ENCODE peak calls at places on chromosome 17, in seven cellular contexts. T, C, Y, M, R, U and Q are unnamed samples.
A peak's percentile ranks its signal among the peaks of the same experiment; 100 is the strongest.

GRCh38 chr17:78343099-78343432 is 16.8 kb downstream of the SOCS3 start:
- DNase-seq in Y (no peak), T (peak; percentile 62), U (peak; percentile 89), M (no peak), R (peak; percentile 81), C (no peak), Q (peak; percentile 74)

GRCh38 chr17:51510940-51511339 is 250.6 kb downstream of the UTP18 start:
- DNase-seq in M (no peak), T (no peak), C (no peak), R (no peak), U (no peak), Y (no peak), Q (no peak)

GRCh38 chr17:10668771-10669170 is 11.7 kb upstream of the MYH3 start:
- DNase-seq in Y (no peak), R (no peak), U (no peak), T (peak; percentile 14), M (no peak), C (no peak), Q (no peak)

GRCh38 chr17:18246880-18247612 is 11.5 kb downstream of the FLII start:
- DNase-seq in T (peak; percentile 90), M (no peak), U (no peak), Y (no peak), C (no peak), R (peak; percentile 93), Q (no peak)

GRCh38 chr17:19384723-19385391 is 2.1 kb downstream of the MFAP4 start:
- DNase-seq in C (no peak), U (peak; percentile 95), T (no peak), R (peak; percentile 97), M (no peak), Y (no peak), Q (no peak)

GRCh38 chr17:3978421-3979275 is 14.4 kb upstream of the ATP2A3 start:
- DNase-seq in U (no peak), C (no peak), T (no peak), R (no peak), M (no peak), Y (no peak), Q (no peak)

GRCh38 chr17:11644265-11645212 is 46.3 kb downstream of the DNAH9 start:
- DNase-seq in R (peak; percentile 52), U (peak; percentile 66), Y (peak; percentile 50), T (peak; percentile 34), M (no peak), C (peak; percentile 21), Q (peak; percentile 7)

GRCh38 chr17:2232244-2232638 is 71.3 kb downstream of the SMG6 start:
- DNase-seq in Y (no peak), R (no peak), U (no peak), C (no peak), M (no peak), T (no peak), Q (no peak)

GRCh38 chr17:56665864-56666263 is 72.4 kb downstream of the NOG start:
- DNase-seq in Y (no peak), U (no peak), T (no peak), M (no peak), C (no peak), R (no peak), Q (no peak)

GRCh38 chr17:75514299-75515228 is 773 bp downstream of the CASKIN2 start:
- DNase-seq in U (no peak), Y (no peak), M (no peak), C (no peak), R (peak; percentile 78), T (peak; percentile 89), Q (no peak)

GRCh38 chr17:75515523-75516254 is at the start of gene CASKIN2:
- DNase-seq in T (peak; percentile 96), C (peak; percentile 81), M (peak; percentile 41), Y (peak; percentile 41), U (peak; percentile 92), R (peak; percentile 99), Q (peak; percentile 79)

GRCh38 chr17:75516255-75516618 is at the start of gene TSEN54:
- DNase-seq in U (peak; percentile 88), Y (peak; percentile 30), R (peak; percentile 96), C (peak; percentile 96), T (peak; percentile 93), M (peak; percentile 88), Q (peak; percentile 71)

GRCh38 chr17:75513667-75514052 is 1.7 kb downstream of the CASKIN2 start:
- DNase-seq in T (no peak), R (peak; percentile 52), U (no peak), M (no peak), C (no peak), Y (no peak), Q (no peak)

DNA sequence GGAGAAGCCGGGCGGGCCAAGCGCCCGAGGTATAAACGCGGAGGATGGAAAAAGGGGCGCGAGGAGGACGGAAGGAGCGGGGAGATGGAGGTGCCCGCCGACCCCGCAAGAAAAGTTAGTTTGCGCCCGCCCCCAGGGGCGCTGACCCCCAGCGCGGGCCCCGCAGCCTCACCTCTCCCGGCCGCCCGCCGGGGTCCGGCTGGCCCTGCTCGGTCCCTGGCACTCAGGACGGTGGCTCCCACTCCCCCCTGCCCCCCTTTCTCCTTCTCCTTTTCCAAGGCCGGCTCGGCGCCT is 161 bp downstream of the CASKIN2 start:
- DNase-seq in C (no peak), U (no peak), R (no peak), T (no peak), Y (no peak), M (no peak), Q (no peak)
- H3K27ac ChIP-seq in C (no peak overlapping the region), U (peak overlapping the region; percentile 97), R (peak overlapping the region; percentile 69), T (no peak overlapping the region), Y (peak overlapping the region; percentile 80), M (no peak overlapping the region), Q (peak overlapping the region; percentile 71)

GRCh38 chr17:82867763-82868325 is 28.0 kb upstream of the ZNF750 start:
- DNase-seq in R (no peak), T (no peak), Y (no peak), M (no peak), U (no peak), C (no peak), Q (no peak)

GRCh38 chr17:82865274-82865673 is 25.5 kb upstream of the ZNF750 start:
- DNase-seq in U (no peak), T (no peak), R (no peak), C (no peak), Y (no peak), M (no peak), Q (no peak)

GRCh38 chr17:82864721-82865240 is 25.0 kb upstream of the ZNF750 start:
- DNase-seq in T (no peak), C (no peak), M (no peak), R (no peak), U (no peak), Y (no peak), Q (no peak)

GRCh38 chr17:82865996-82866395 is 26.2 kb upstream of the ZNF750 start:
- DNase-seq in M (no peak), U (no peak), R (no peak), Y (no peak), T (no peak), C (no peak), Q (no peak)

DNA sequence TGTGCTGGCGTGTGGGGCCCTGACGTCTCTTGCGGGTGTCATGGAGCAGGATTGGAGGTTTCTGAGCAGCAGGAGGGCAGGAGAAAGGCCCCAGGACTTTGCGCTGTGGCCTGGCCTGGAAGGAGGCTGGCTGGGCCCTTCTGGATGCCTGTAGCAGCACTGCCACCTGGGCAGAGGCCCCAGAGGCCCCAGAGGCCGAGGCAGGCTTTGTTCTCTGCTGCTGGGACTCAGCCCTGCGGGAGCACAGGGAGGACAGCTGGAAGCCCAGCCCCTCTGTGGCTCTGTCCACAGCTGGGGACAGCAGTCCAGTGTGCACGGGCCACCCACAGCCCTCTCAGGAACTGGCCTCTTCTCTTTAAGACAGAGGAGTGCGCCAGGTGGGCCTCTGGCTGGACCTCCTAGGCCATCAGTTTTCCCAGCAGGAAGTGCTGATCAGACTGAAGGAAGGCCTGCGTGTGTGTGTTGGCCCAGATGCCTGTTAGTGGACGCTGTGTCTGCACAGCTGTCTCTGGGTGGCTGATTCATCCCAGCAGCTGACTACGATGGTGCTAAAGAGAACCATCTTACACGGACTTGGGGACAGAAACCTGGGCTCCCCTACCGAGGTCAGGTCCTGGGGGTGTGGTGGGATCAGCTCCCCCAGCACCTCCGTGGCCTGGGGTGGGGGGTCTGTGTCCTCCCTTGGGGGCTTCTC is 26.8 kb upstream of the ZNF750 start:
- DNase-seq in M (no peak), T (no peak), C (no peak), R (no peak), U (no peak), Y (no peak), Q (no peak)
- H3K4me1 ChIP-seq in M (peaks cover 51% of the 10 kb centered on the region), T (peaks cover 9% of the 10 kb centered on the region), C (peaks cover 47% of the 10 kb centered on the region), R (no peaks in the 10 kb centered on the region), U (no peaks in the 10 kb centered on the region), Y (peaks cover 10% of the 10 kb centered on the region), Q (no peaks in the 10 kb centered on the region)

DNA sequence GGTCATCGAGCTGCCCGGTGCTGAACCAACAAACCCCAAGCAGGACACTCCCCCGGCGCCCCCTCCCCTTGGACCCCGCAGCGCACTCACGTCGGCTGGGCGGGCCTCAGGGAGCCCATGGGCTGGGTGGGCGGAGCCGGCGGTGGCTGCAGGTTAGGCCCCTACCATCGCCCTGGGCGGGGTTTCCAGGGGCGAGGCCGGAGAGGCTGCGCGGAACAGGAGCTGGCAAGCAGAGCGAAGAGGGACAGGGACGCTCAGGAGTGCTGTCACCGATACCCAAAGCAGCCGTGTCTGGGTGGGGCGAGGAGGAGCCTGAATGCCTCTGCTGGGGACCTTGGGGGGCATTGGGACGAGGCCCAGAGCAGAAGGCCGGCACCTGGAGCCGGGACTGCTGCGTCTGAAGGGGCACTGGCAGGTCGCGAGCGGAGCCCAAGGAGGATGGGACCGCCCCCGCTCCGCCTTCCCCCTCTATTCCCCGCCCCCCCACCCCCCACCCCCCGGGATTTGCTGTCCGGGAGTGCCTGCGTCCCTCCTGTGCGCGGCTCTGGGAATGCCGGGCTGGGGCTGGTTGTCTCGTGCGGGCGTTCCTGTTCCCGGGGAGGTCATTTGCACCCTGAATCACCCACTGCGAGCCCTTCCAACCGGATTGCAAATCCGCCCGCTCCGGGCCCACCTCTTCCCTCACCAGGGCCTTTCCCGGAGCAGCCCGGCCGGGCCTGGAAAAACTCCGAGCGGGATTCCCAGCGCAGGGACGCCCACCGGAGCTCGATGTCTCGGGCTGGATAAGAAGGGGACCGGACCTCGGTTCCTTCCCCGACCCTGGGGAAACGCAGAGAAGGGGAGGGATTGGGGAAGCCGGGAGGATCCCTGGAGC is 902 bp downstream of the ARHGAP27 start:
- DNase-seq in M (peak; percentile 54), Y (no peak), C (peak; percentile 71), T (peak; percentile 94), R (peak; percentile 51), U (no peak), Q (no peak)
- H3K27ac ChIP-seq in M (no peak overlapping the region), Y (peak overlapping the region; percentile 71), C (no peak overlapping the region), T (peak overlapping the region; percentile 55), R (no peak overlapping the region), U (peak overlapping the region; percentile 65), Q (no peak overlapping the region)

DNA sequence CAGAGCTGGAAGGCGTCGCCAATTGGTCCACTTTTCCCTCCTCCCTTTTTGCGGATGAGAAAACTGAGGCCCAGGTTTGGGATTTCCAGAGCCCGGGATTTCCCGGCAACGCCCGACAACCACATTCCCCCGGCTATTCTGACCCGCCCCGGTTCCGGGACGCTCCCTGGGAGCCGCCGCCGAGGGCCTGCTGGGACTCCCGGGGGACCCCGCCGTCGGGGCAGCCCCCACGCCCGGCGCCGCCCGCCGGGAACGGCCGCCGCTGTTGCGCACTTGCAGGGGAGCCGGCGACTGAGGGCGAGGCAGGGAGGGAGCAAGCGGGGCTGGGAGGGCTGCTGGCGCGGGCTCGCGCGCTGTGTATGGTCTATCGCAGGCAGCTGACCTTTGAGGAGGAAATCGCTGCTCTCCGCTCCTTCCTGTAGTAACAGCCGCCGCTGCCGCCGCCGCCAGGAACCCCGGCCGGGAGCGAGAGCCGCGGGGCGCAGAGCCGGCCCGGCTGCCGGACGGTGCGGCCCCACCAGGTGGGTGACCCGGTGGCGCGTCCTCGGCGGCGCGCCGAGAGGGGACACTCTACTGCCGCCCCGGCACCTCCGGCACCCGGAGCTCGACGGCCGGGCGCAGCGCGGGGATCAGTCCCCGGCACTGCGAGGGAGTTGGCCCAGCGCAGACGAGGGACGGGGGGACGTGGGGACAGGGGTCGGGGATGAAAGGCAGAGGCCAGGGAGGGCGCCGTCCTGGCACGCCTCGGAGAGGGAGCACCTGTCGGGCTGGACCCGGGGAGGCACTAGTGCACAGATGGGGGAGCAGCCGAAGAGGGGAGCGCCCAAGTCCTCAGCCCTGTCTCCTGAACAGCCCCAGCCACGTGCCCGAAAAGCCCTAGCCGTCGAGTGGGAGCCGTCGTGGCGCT is at the start of gene STAT5A:
- DNase-seq in C (peak; percentile 87), Y (no peak), M (peak; percentile 73), U (peak; percentile 93), R (peak; percentile 92), T (peak; percentile 67), Q (peak; percentile 61)
- H3K4me1 ChIP-seq in C (peaks cover 35% of the 10 kb centered on the region), Y (peaks cover 29% of the 10 kb centered on the region), M (peaks cover 30% of the 10 kb centered on the region), U (no peaks in the 10 kb centered on the region), R (peaks cover 14% of the 10 kb centered on the region), T (no peaks in the 10 kb centered on the region), Q (peaks cover 8% of the 10 kb centered on the region)